ENCODE peak calls at places on chromosome 5, in ten cellular contexts. H, M, E, Z, T, S, G, D, W and O are unnamed samples.

GRCh38 chr5:123036391-123037103 is at the start of gene PPIC:
- DNase-seq in T (no peak), H (no peak), G (peak), M (peak), D (no peak), Z (peak), E (peak), W (peak), S (peak), O (peak)

GRCh38 chr5:7759951-7760580 is 90.9 kb downstream of the CFAP90 start:
- DNase-seq in S (no peak), M (no peak), Z (no peak), D (no peak), E (no peak), W (no peak), G (no peak), H (no peak), T (no peak), O (no peak)

GRCh38 chr5:98774192-98775046 is 956 bp downstream of the RGMB start:
- DNase-seq in D (no peak), G (no peak), Z (peak), W (peak), S (no peak), M (peak), E (peak), H (peak), T (no peak), O (peak)

GRCh38 chr5:137592317-137592716 is 93.2 kb upstream of the SPOCK1 start:
- DNase-seq in Z (no peak), D (no peak), T (no peak), E (no peak), H (no peak), G (no peak), M (no peak), W (no peak), S (no peak), O (no peak)

GRCh38 chr5:52580921-52581320 is 206.8 kb upstream of the ITGA1 start:
- DNase-seq in H (no peak), T (no peak), W (no peak), G (no peak), Z (no peak), M (peak), D (no peak), S (no peak), E (no peak), O (no peak)

GRCh38 chr5:14319102-14319501 is 176.0 kb downstream of the TRIO start:
- DNase-seq in W (no peak), E (no peak), Z (no peak), M (no peak), D (no peak), S (no peak), T (no peak), G (no peak), H (no peak), O (no peak)

GRCh38 chr5:23352437-23352836 is 155.0 kb upstream of the PRDM9 start:
- DNase-seq in T (no peak), E (no peak), W (no peak), G (no peak), D (no peak), Z (peak), H (no peak), M (peak), S (no peak), O (no peak)

GRCh38 chr5:71782771-71783770 is 64.0 kb downstream of the CARTPT start:
- DNase-seq in Z (peak), W (peak), G (peak), M (peak), H (peak), T (no peak), S (no peak), E (peak), D (peak), O (no peak)

GRCh38 chr5:95861221-95861857 is 38.8 kb upstream of the GLRX start:
- DNase-seq in E (peak), Z (peak), S (peak), M (peak), T (no peak), D (no peak), G (no peak), W (peak), H (no peak), O (no peak)

GRCh38 chr5:178306430-178307225 is 74.0 kb upstream of the PHYKPL start:
- DNase-seq in T (no peak), E (peak), G (no peak), H (no peak), Z (no peak), D (no peak), M (no peak), S (no peak), W (no peak), O (no peak)

GRCh38 chr5:34895641-34896419 is 19.5 kb downstream of the RAD1 start:
- DNase-seq in M (no peak), T (no peak), D (no peak), S (no peak), W (no peak), G (no peak), H (no peak), Z (no peak), E (no peak), O (no peak)

GRCh38 chr5:177469061-177469628 is 4.3 kb downstream of the DBN1 start:
- DNase-seq in D (no peak), S (no peak), W (no peak), Z (no peak), E (no peak), G (no peak), H (no peak), T (no peak), M (no peak), O (no peak)

GRCh38 chr5:33300209-33300742 is 140.5 kb upstream of the TARS1 start:
- DNase-seq in Z (no peak), W (peak), H (no peak), E (no peak), S (no peak), G (no peak), T (no peak), M (no peak), D (no peak), O (no peak)

GRCh38 chr5:107119656-107120055 is 551.1 kb downstream of the EFNA5 start:
- DNase-seq in M (no peak), G (no peak), T (no peak), W (no peak), H (no peak), D (no peak), S (no peak), Z (no peak), E (no peak), O (no peak)

GRCh38 chr5:13566903-13567339 is 377.6 kb downstream of the DNAH5 start:
- DNase-seq in H (no peak), W (no peak), T (no peak), M (peak), G (no peak), S (peak), E (no peak), Z (no peak), D (no peak), O (no peak)

GRCh38 chr5:76990899-76991475 is 38.1 kb downstream of the CRHBP start:
- DNase-seq in D (no peak), Z (no peak), S (no peak), W (no peak), H (no peak), G (no peak), T (no peak), E (no peak), M (no peak), O (no peak)

GRCh38 chr5:171697591-171698102 is 88.0 kb upstream of the SMIM23 start:
- DNase-seq in Z (no peak), M (no peak), H (no peak), S (no peak), E (no peak), T (no peak), G (no peak), D (no peak), W (no peak), O (no peak)